ENCODE peak calls at places on chromosomes 1 and 21, in nine cellular contexts. One of them, this sample, is unnamed.

GRCh38 chr1:212186427-212187207 is 98.6 kb upstream of the PPP2R5A start:
- DNase-seq in adrenal gland: no peak
- DNase-seq in fibroblast of lung: no peak
- DNase-seq in tibial nerve: no peak
- DNase-seq in K562: no peak
- DNase-seq in neural progenitor cell: no peak
- DNase-seq in CD4-positive, alpha-beta memory T cell: no peak
- DNase-seq in uterus: no peak
- DNase-seq in heart right ventricle: no peak
- DNase-seq in this sample: no peak

GRCh38 chr1:77322061-77322900 is 40.5 kb downstream of the AK5 start:
- DNase-seq in adrenal gland: no peak
- DNase-seq in fibroblast of lung: peak
- DNase-seq in tibial nerve: no peak
- DNase-seq in K562: peak
- DNase-seq in neural progenitor cell: no peak
- DNase-seq in CD4-positive, alpha-beta memory T cell: no peak
- DNase-seq in uterus: no peak
- DNase-seq in heart right ventricle: no peak
- DNase-seq in this sample: no peak

GRCh38 chr1:226829105-226829504 is 41.3 kb upstream of the PSEN2 start:
- DNase-seq in adrenal gland: peak
- DNase-seq in fibroblast of lung: no peak
- DNase-seq in tibial nerve: no peak
- DNase-seq in K562: no peak
- DNase-seq in neural progenitor cell: no peak
- DNase-seq in CD4-positive, alpha-beta memory T cell: no peak
- DNase-seq in uterus: no peak
- DNase-seq in heart right ventricle: no peak
- DNase-seq in this sample: no peak

GRCh38 chr1:8629241-8630091 is 188.0 kb downstream of the RERE start:
- DNase-seq in adrenal gland: no peak
- DNase-seq in fibroblast of lung: peak
- DNase-seq in tibial nerve: no peak
- DNase-seq in K562: no peak
- DNase-seq in neural progenitor cell: no peak
- DNase-seq in CD4-positive, alpha-beta memory T cell: no peak
- DNase-seq in uterus: no peak
- DNase-seq in heart right ventricle: no peak
- DNase-seq in this sample: peak

GRCh38 chr21:39125752-39126485 is 57.3 kb downstream of the PSMG1 start:
- DNase-seq in adrenal gland: peak
- DNase-seq in fibroblast of lung: peak
- DNase-seq in tibial nerve: peak
- DNase-seq in K562: no peak
- DNase-seq in neural progenitor cell: peak
- DNase-seq in CD4-positive, alpha-beta memory T cell: no peak
- DNase-seq in uterus: peak
- DNase-seq in heart right ventricle: peak
- DNase-seq in this sample: no peak

GRCh38 chr1:196324345-196324744 is 283.9 kb downstream of the KCNT2 start:
- DNase-seq in adrenal gland: no peak
- DNase-seq in fibroblast of lung: no peak
- DNase-seq in tibial nerve: no peak
- DNase-seq in K562: no peak
- DNase-seq in neural progenitor cell: no peak
- DNase-seq in CD4-positive, alpha-beta memory T cell: no peak
- DNase-seq in uterus: no peak
- DNase-seq in heart right ventricle: no peak
- DNase-seq in this sample: no peak

GRCh38 chr1:228148196-228148861 is 1.4 kb upstream of the GJC2 start:
- DNase-seq in adrenal gland: no peak
- DNase-seq in fibroblast of lung: no peak
- DNase-seq in tibial nerve: no peak
- DNase-seq in K562: no peak
- DNase-seq in neural progenitor cell: no peak
- DNase-seq in CD4-positive, alpha-beta memory T cell: peak
- DNase-seq in uterus: peak
- DNase-seq in heart right ventricle: no peak
- DNase-seq in this sample: no peak

GRCh38 chr1:226034482-226034881 is 28.0 kb upstream of the H3-3A start:
- DNase-seq in adrenal gland: peak
- DNase-seq in fibroblast of lung: peak
- DNase-seq in tibial nerve: peak
- DNase-seq in K562: no peak
- DNase-seq in neural progenitor cell: no peak
- DNase-seq in CD4-positive, alpha-beta memory T cell: no peak
- DNase-seq in uterus: peak
- DNase-seq in heart right ventricle: peak
- DNase-seq in this sample: peak

GRCh38 chr1:16905112-16905855 is 9.5 kb downstream of the RNU1-2 start:
- DNase-seq in adrenal gland: peak
- DNase-seq in fibroblast of lung: peak
- DNase-seq in tibial nerve: no peak
- DNase-seq in K562: peak
- DNase-seq in neural progenitor cell: peak
- DNase-seq in CD4-positive, alpha-beta memory T cell: no peak
- DNase-seq in uterus: no peak
- DNase-seq in heart right ventricle: no peak
- DNase-seq in this sample: no peak

GRCh38 chr1:171911506-171911905 is 70.2 kb downstream of the DNM3 start:
- DNase-seq in adrenal gland: no peak
- DNase-seq in fibroblast of lung: peak
- DNase-seq in tibial nerve: no peak
- DNase-seq in K562: no peak
- DNase-seq in neural progenitor cell: peak
- DNase-seq in CD4-positive, alpha-beta memory T cell: no peak
- DNase-seq in uterus: no peak
- DNase-seq in heart right ventricle: no peak
- DNase-seq in this sample: no peak

GRCh38 chr1:209854196-209854595 is 26.4 kb downstream of the UTP25 start:
- DNase-seq in adrenal gland: no peak
- DNase-seq in fibroblast of lung: no peak
- DNase-seq in tibial nerve: no peak
- DNase-seq in K562: no peak
- DNase-seq in neural progenitor cell: no peak
- DNase-seq in CD4-positive, alpha-beta memory T cell: no peak
- DNase-seq in uterus: no peak
- DNase-seq in heart right ventricle: no peak
- DNase-seq in this sample: peak

GRCh38 chr1:186474208-186474607 is 13.3 kb upstream of the PDC start:
- DNase-seq in adrenal gland: no peak
- DNase-seq in fibroblast of lung: peak
- DNase-seq in tibial nerve: no peak
- DNase-seq in K562: no peak
- DNase-seq in neural progenitor cell: peak
- DNase-seq in CD4-positive, alpha-beta memory T cell: no peak
- DNase-seq in uterus: no peak
- DNase-seq in heart right ventricle: no peak
- DNase-seq in this sample: no peak

GRCh38 chr21:14533555-14534400 is 12.3 kb downstream of the SAMSN1 start:
- DNase-seq in adrenal gland: no peak
- DNase-seq in fibroblast of lung: peak
- DNase-seq in tibial nerve: no peak
- DNase-seq in K562: peak
- DNase-seq in neural progenitor cell: no peak
- DNase-seq in CD4-positive, alpha-beta memory T cell: peak
- DNase-seq in uterus: no peak
- DNase-seq in heart right ventricle: no peak
- DNase-seq in this sample: no peak

GRCh38 chr1:167991546-167991945 is 54.7 kb upstream of the MPC2 start:
- DNase-seq in adrenal gland: no peak
- DNase-seq in fibroblast of lung: no peak
- DNase-seq in tibial nerve: no peak
- DNase-seq in K562: no peak
- DNase-seq in neural progenitor cell: no peak
- DNase-seq in CD4-positive, alpha-beta memory T cell: no peak
- DNase-seq in uterus: no peak
- DNase-seq in heart right ventricle: no peak
- DNase-seq in this sample: no peak

DNA sequence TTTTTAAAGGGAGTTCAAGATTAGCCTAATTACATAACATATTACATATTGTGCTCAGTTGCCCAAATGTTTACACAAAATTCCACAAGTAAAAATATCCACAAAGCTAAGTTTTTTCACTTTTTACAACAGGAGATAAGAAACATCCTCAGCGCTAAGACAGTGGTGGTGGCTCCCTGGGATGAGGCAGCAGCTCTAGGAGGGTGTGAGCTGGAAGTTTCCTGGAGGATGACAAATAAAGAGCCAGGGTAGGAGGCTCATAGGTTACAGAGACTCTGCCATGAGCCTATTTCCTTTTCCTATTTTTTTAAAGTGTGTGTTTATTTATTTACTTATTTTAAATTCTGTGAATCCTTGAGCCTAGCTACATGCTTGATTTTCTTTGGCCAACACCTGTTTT is 91.7 kb downstream of the COL24A1 start:
- DNase-seq in adrenal gland: no peak
- DNase-seq in fibroblast of lung: no peak
- DNase-seq in tibial nerve: no peak
- DNase-seq in K562: no peak
- DNase-seq in neural progenitor cell: peak
- DNase-seq in CD4-positive, alpha-beta memory T cell: no peak
- DNase-seq in uterus: no peak
- DNase-seq in heart right ventricle: no peak
- DNase-seq in this sample: no peak
- H3K27ac ChIP-seq in adrenal gland: no peak
- H3K27ac ChIP-seq in fibroblast of lung: no peak
- H3K27ac ChIP-seq in tibial nerve: no peak
- H3K27ac ChIP-seq in K562: no peak
- H3K27ac ChIP-seq in neural progenitor cell: no peak
- H3K27ac ChIP-seq in CD4-positive, alpha-beta memory T cell: no peak
- H3K27ac ChIP-seq in uterus: no peak
- H3K27ac ChIP-seq in heart right ventricle: no peak
- H3K27ac ChIP-seq in this sample: no peak

GRCh38 chr1:94270801-94271203 is 33.4 kb upstream of the ARHGAP29 start:
- DNase-seq in adrenal gland: no peak
- DNase-seq in fibroblast of lung: peak
- DNase-seq in tibial nerve: no peak
- DNase-seq in K562: no peak
- DNase-seq in neural progenitor cell: no peak
- DNase-seq in CD4-positive, alpha-beta memory T cell: no peak
- DNase-seq in uterus: no peak
- DNase-seq in heart right ventricle: no peak
- DNase-seq in this sample: no peak

GRCh38 chr1:94265011-94265422 is 27.6 kb upstream of the ARHGAP29 start:
- DNase-seq in adrenal gland: no peak
- DNase-seq in fibroblast of lung: no peak
- DNase-seq in tibial nerve: no peak
- DNase-seq in K562: no peak
- DNase-seq in neural progenitor cell: no peak
- DNase-seq in CD4-positive, alpha-beta memory T cell: no peak
- DNase-seq in uterus: no peak
- DNase-seq in heart right ventricle: no peak
- DNase-seq in this sample: no peak

GRCh38 chr1:94260635-94261387 is 23.4 kb upstream of the ARHGAP29 start:
- DNase-seq in adrenal gland: no peak
- DNase-seq in fibroblast of lung: no peak
- DNase-seq in tibial nerve: no peak
- DNase-seq in K562: no peak
- DNase-seq in neural progenitor cell: no peak
- DNase-seq in CD4-positive, alpha-beta memory T cell: no peak
- DNase-seq in uterus: no peak
- DNase-seq in heart right ventricle: no peak
- DNase-seq in this sample: no peak

GRCh38 chr1:94269921-94270320 is 32.5 kb upstream of the ARHGAP29 start:
- DNase-seq in adrenal gland: no peak
- DNase-seq in fibroblast of lung: no peak
- DNase-seq in tibial nerve: no peak
- DNase-seq in K562: no peak
- DNase-seq in neural progenitor cell: no peak
- DNase-seq in CD4-positive, alpha-beta memory T cell: no peak
- DNase-seq in uterus: no peak
- DNase-seq in heart right ventricle: no peak
- DNase-seq in this sample: no peak

GRCh38 chr1:94265931-94266330 is 28.5 kb upstream of the ARHGAP29 start:
- DNase-seq in adrenal gland: no peak
- DNase-seq in fibroblast of lung: no peak
- DNase-seq in tibial nerve: no peak
- DNase-seq in K562: no peak
- DNase-seq in neural progenitor cell: no peak
- DNase-seq in CD4-positive, alpha-beta memory T cell: no peak
- DNase-seq in uterus: no peak
- DNase-seq in heart right ventricle: no peak
- DNase-seq in this sample: no peak
- H3K27ac ChIP-seq in adrenal gland: no peak
- H3K27ac ChIP-seq in fibroblast of lung: no peak
- H3K27ac ChIP-seq in tibial nerve: no peak
- H3K27ac ChIP-seq in K562: no peak
- H3K27ac ChIP-seq in neural progenitor cell: no peak
- H3K27ac ChIP-seq in CD4-positive, alpha-beta memory T cell: no peak
- H3K27ac ChIP-seq in uterus: no peak
- H3K27ac ChIP-seq in heart right ventricle: peak
- H3K27ac ChIP-seq in this sample: no peak

GRCh38 chr1:151211972-151212705 is 13.8 kb downstream of the PIP5K1A start:
- DNase-seq in adrenal gland: no peak
- DNase-seq in fibroblast of lung: peak
- DNase-seq in tibial nerve: no peak
- DNase-seq in K562: no peak
- DNase-seq in neural progenitor cell: no peak
- DNase-seq in CD4-positive, alpha-beta memory T cell: no peak
- DNase-seq in uterus: no peak
- DNase-seq in heart right ventricle: no peak
- DNase-seq in this sample: no peak

GRCh38 chr1:151213560-151213959 is 15.2 kb downstream of the PIP5K1A start:
- DNase-seq in adrenal gland: no peak
- DNase-seq in fibroblast of lung: peak
- DNase-seq in tibial nerve: no peak
- DNase-seq in K562: no peak
- DNase-seq in neural progenitor cell: no peak
- DNase-seq in CD4-positive, alpha-beta memory T cell: no peak
- DNase-seq in uterus: no peak
- DNase-seq in heart right ventricle: no peak
- DNase-seq in this sample: no peak

DNA sequence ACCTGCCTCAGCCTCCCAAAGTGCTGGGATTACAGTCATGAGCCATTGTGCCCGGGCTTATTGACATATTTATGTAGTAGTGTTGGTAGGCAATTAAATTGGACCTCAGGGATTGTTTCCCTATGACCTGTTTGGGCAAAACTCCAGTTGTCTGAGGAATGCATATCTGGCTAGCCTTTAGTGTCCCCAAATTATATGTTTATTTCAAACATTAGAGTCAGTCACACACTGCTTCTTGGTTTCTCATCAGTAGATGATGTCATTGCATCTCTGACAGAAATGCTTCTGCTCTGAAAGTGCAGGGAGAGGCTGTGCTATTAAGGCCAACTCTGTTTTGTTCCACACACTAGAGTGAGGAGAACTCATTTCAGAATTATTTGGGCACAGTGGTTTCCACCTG is 12.5 kb downstream of the PIP5K1A start:
- DNase-seq in adrenal gland: no peak
- DNase-seq in fibroblast of lung: peak
- DNase-seq in tibial nerve: no peak
- DNase-seq in K562: no peak
- DNase-seq in neural progenitor cell: no peak
- DNase-seq in CD4-positive, alpha-beta memory T cell: no peak
- DNase-seq in uterus: no peak
- DNase-seq in heart right ventricle: no peak
- DNase-seq in this sample: no peak
- H3K27ac ChIP-seq in adrenal gland: no peak
- H3K27ac ChIP-seq in fibroblast of lung: no peak
- H3K27ac ChIP-seq in tibial nerve: no peak
- H3K27ac ChIP-seq in K562: no peak
- H3K27ac ChIP-seq in neural progenitor cell: no peak
- H3K27ac ChIP-seq in CD4-positive, alpha-beta memory T cell: no peak
- H3K27ac ChIP-seq in uterus: no peak
- H3K27ac ChIP-seq in heart right ventricle: no peak
- H3K27ac ChIP-seq in this sample: no peak

GRCh38 chr1:94623560-94624148 is 82.1 kb upstream of the F3 start:
- DNase-seq in adrenal gland: peak
- DNase-seq in fibroblast of lung: peak
- DNase-seq in tibial nerve: no peak
- DNase-seq in K562: no peak
- DNase-seq in neural progenitor cell: no peak
- DNase-seq in CD4-positive, alpha-beta memory T cell: no peak
- DNase-seq in uterus: no peak
- DNase-seq in heart right ventricle: no peak
- DNase-seq in this sample: no peak
- H3K27ac ChIP-seq in adrenal gland: no peak
- H3K27ac ChIP-seq in fibroblast of lung: no peak
- H3K27ac ChIP-seq in tibial nerve: no peak
- H3K27ac ChIP-seq in K562: no peak
- H3K27ac ChIP-seq in neural progenitor cell: no peak
- H3K27ac ChIP-seq in CD4-positive, alpha-beta memory T cell: no peak
- H3K27ac ChIP-seq in uterus: no peak
- H3K27ac ChIP-seq in heart right ventricle: no peak
- H3K27ac ChIP-seq in this sample: no peak

This sample was measured in caudate nucleus.